ENCODE peak calls at places on chromosomes 1 and 21, in four cellular contexts. I is cardiac fibroblast, Y is ACHN, A is pulmonary artery endothelial cell. V is an unnamed sample.

GRCh38 chr21:29175408-29176147 is 45.1 kb downstream of the MAP3K7CL start:
- DNase-seq in A (peak), I (peak), Y (no peak), V (peak)

GRCh38 chr1:237154173-237154572 is 112.2 kb downstream of the RYR2 start:
- DNase-seq in Y (no peak), I (peak), A (no peak), V (no peak)

GRCh38 chr1:20448626-20449215 is 37.3 kb downstream of the CAMK2N1 start:
- DNase-seq in Y (no peak), I (no peak), A (no peak), V (no peak)

GRCh38 chr1:67058242-67058641 is 4.3 kb upstream of the SLC35D1 start:
- DNase-seq in I (no peak), Y (no peak), A (no peak), V (no peak)

GRCh38 chr21:25836396-25836795 is 101.6 kb downstream of the GABPA start:
- DNase-seq in Y (no peak), A (no peak), I (no peak), V (no peak)

GRCh38 chr21:34687065-34687464 is 18.3 kb downstream of the CLIC6 start:
- DNase-seq in A (no peak), Y (no peak), I (no peak), V (no peak)

GRCh38 chr1:168636642-168637111 is 60.3 kb downstream of the XCL1 start:
- DNase-seq in I (peak), Y (no peak), A (no peak), V (no peak)

GRCh38 chr1:154212083-154212482 is 6.0 kb upstream of the CFAP141 start:
- DNase-seq in I (no peak), Y (no peak), A (no peak), V (no peak)

GRCh38 chr21:38646213-38646837 is 148.0 kb upstream of the ERG start:
- DNase-seq in A (no peak), Y (no peak), I (peak), V (no peak)

GRCh38 chr1:92601044-92601443 is 114.3 kb upstream of the GFI1 start:
- DNase-seq in Y (no peak), I (no peak), A (no peak), V (no peak)

GRCh38 chr1:109490029-109490933 is 3.6 kb upstream of the CYB561D1 start:
- DNase-seq in I (peak), A (no peak), Y (peak), V (no peak)

GRCh38 chr1:64891440-64891815 is 74.9 kb downstream of the JAK1 start:
- DNase-seq in A (no peak), I (no peak), Y (no peak), V (no peak)

GRCh38 chr1:195740862-195741261 is 867.4 kb downstream of the KCNT2 start:
- DNase-seq in A (no peak), I (no peak), Y (no peak), V (no peak)

GRCh38 chr1:221093903-221094865 is 214.9 kb downstream of the HLX start:
- DNase-seq in Y (no peak), I (no peak), A (no peak), V (no peak)

GRCh38 chr21:38228115-38228514 is 28.7 kb upstream of the KCNJ15 start:
- DNase-seq in Y (no peak), I (no peak), A (no peak), V (no peak)

GRCh38 chr21:16587671-16588379 is 858.0 kb downstream of the USP25 start:
- DNase-seq in A (no peak), Y (peak), I (peak), V (peak)

GRCh38 chr1:215547009-215547408 is 20.1 kb upstream of the KCTD3 start:
- DNase-seq in A (no peak), I (no peak), Y (no peak), V (no peak)

GRCh38 chr1:232438476-232438875 is 191.5 kb downstream of the SIPA1L2 start:
- DNase-seq in I (no peak), A (no peak), Y (no peak), V (no peak)

GRCh38 chr1:53807916-53808315 is 30.2 kb downstream of the NDC1 start:
- DNase-seq in A (no peak), Y (no peak), I (no peak), V (no peak)

GRCh38 chr1:190475394-190476250 is 2.0 kb downstream of the BRINP3 start:
- DNase-seq in A (no peak), Y (no peak), I (no peak), V (no peak)

GRCh38 chr1:223700942-223701637 is 11.2 kb upstream of the CAPN2 start:
- DNase-seq in I (peak), Y (peak), A (no peak), V (no peak)

GRCh38 chr1:12453400-12454343 is 164.3 kb downstream of the DHRS3 start:
- DNase-seq in A (no peak), I (no peak), Y (no peak), V (no peak)

GRCh38 chr1:224338150-224338838 is 8.3 kb upstream of the NVL start:
- DNase-seq in A (no peak), I (peak), Y (no peak), V (no peak)

GRCh38 chr21:42865361-42866160 is 13.8 kb downstream of the WDR4 start:
- DNase-seq in A (no peak), I (no peak), Y (no peak), V (no peak)

GRCh38 chr1:58251415-58252073 is 295.0 kb downstream of the OMA1 start:
- DNase-seq in Y (peak), A (no peak), I (peak), V (no peak)

GRCh38 chr1:37629726-37630425 is 4.8 kb downstream of the RSPO1 start:
- DNase-seq in A (no peak), I (no peak), Y (no peak), V (no peak)

GRCh38 chr1:229972600-229973296 is 94.3 kb upstream of the GALNT2 start:
- DNase-seq in Y (peak), A (no peak), I (no peak), V (no peak)